ENCODE peak calls at places on chromosomes 5 and 9, in nine cellular contexts. One of them, this sample, is unnamed.

GRCh38 chr9:129320575-129321311 is 142.7 kb upstream of the IER5L start:
- DNase-seq in stimulated activated CD4-positive, alpha-beta T cell treated with anti-CD3 and anti-CD28 coated beads, Interleukin-1b, Interleukin-23, amount 100 ng/mL, for 48 hours: peak; percentile 42
- DNase-seq in SK-N-SH: peak; percentile 89
- DNase-seq in NCI-H82: no peak
- DNase-seq in NCI-H69: peak; percentile 80
- DNase-seq in T-helper 9 cell: peak; percentile 19
- DNase-seq in M059J: peak; percentile 77
- DNase-seq in heart right ventricle: peak; percentile 74
- DNase-seq in MV-4-11: peak; percentile 88
- DNase-seq in this sample: no peak

GRCh38 chr5:117800261-117800660 is 1188.1 kb downstream of the DTWD2 start:
- DNase-seq in NCI-H69: no peak
- DNase-seq in NCI-H82: no peak
- DNase-seq in MV-4-11: no peak
- DNase-seq in stimulated activated CD4-positive, alpha-beta T cell treated with anti-CD3 and anti-CD28 coated beads, Interleukin-1b, Interleukin-23, amount 100 ng/mL, for 48 hours: no peak
- DNase-seq in M059J: no peak
- DNase-seq in SK-N-SH: no peak
- DNase-seq in T-helper 9 cell: no peak
- DNase-seq in heart right ventricle: no peak
- DNase-seq in this sample: no peak

GRCh38 chr5:16666140-16666860 is 49.5 kb upstream of the RETREG1 start:
- DNase-seq in stimulated activated CD4-positive, alpha-beta T cell treated with anti-CD3 and anti-CD28 coated beads, Interleukin-1b, Interleukin-23, amount 100 ng/mL, for 48 hours: no peak
- DNase-seq in T-helper 9 cell: no peak
- DNase-seq in NCI-H69: no peak
- DNase-seq in SK-N-SH: no peak
- DNase-seq in MV-4-11: no peak
- DNase-seq in M059J: no peak
- DNase-seq in heart right ventricle: no peak
- DNase-seq in NCI-H82: no peak
- DNase-seq in this sample: no peak

GRCh38 chr5:141484499-141485304 is at the start of gene PCDHGC4:
- DNase-seq in heart right ventricle: no peak
- DNase-seq in T-helper 9 cell: no peak
- DNase-seq in MV-4-11: no peak
- DNase-seq in M059J: no peak
- DNase-seq in NCI-H69: peak; percentile 78
- DNase-seq in SK-N-SH: peak; percentile 91
- DNase-seq in NCI-H82: peak; percentile 66
- DNase-seq in stimulated activated CD4-positive, alpha-beta T cell treated with anti-CD3 and anti-CD28 coated beads, Interleukin-1b, Interleukin-23, amount 100 ng/mL, for 48 hours: no peak
- DNase-seq in this sample: no peak

GRCh38 chr5:139692605-139693340 is 44.6 kb downstream of the CXXC5 start:
- DNase-seq in stimulated activated CD4-positive, alpha-beta T cell treated with anti-CD3 and anti-CD28 coated beads, Interleukin-1b, Interleukin-23, amount 100 ng/mL, for 48 hours: no peak
- DNase-seq in MV-4-11: no peak
- DNase-seq in NCI-H82: peak; percentile 61
- DNase-seq in NCI-H69: no peak
- DNase-seq in T-helper 9 cell: no peak
- DNase-seq in SK-N-SH: peak; percentile 59
- DNase-seq in M059J: peak; percentile 55
- DNase-seq in heart right ventricle: no peak
- DNase-seq in this sample: no peak

GRCh38 chr9:93224591-93224990 is 40.7 kb downstream of the WNK2 start:
- DNase-seq in M059J: peak; percentile 38
- DNase-seq in T-helper 9 cell: no peak
- DNase-seq in MV-4-11: no peak
- DNase-seq in stimulated activated CD4-positive, alpha-beta T cell treated with anti-CD3 and anti-CD28 coated beads, Interleukin-1b, Interleukin-23, amount 100 ng/mL, for 48 hours: no peak
- DNase-seq in SK-N-SH: no peak
- DNase-seq in NCI-H82: no peak
- DNase-seq in NCI-H69: peak; percentile 93
- DNase-seq in heart right ventricle: no peak
- DNase-seq in this sample: no peak

GRCh38 chr5:181156758-181157157 is 9.4 kb downstream of the OR2V2 start:
- DNase-seq in NCI-H69: no peak
- DNase-seq in MV-4-11: no peak
- DNase-seq in SK-N-SH: no peak
- DNase-seq in M059J: no peak
- DNase-seq in heart right ventricle: no peak
- DNase-seq in T-helper 9 cell: no peak
- DNase-seq in NCI-H82: no peak
- DNase-seq in stimulated activated CD4-positive, alpha-beta T cell treated with anti-CD3 and anti-CD28 coated beads, Interleukin-1b, Interleukin-23, amount 100 ng/mL, for 48 hours: no peak
- DNase-seq in this sample: no peak

GRCh38 chr5:68290260-68290674 is 74.7 kb downstream of the PIK3R1 start:
- DNase-seq in MV-4-11: no peak
- DNase-seq in NCI-H69: peak; percentile 13
- DNase-seq in SK-N-SH: peak; percentile 60
- DNase-seq in NCI-H82: peak; percentile 70
- DNase-seq in stimulated activated CD4-positive, alpha-beta T cell treated with anti-CD3 and anti-CD28 coated beads, Interleukin-1b, Interleukin-23, amount 100 ng/mL, for 48 hours: no peak
- DNase-seq in M059J: peak; percentile 46
- DNase-seq in heart right ventricle: peak; percentile 41
- DNase-seq in T-helper 9 cell: no peak
- DNase-seq in this sample: no peak

GRCh38 chr9:7967093-7967827 is 167.7 kb upstream of the DMAC1 start:
- DNase-seq in heart right ventricle: no peak
- DNase-seq in NCI-H82: no peak
- DNase-seq in NCI-H69: no peak
- DNase-seq in SK-N-SH: no peak
- DNase-seq in MV-4-11: peak; percentile 84
- DNase-seq in M059J: no peak
- DNase-seq in stimulated activated CD4-positive, alpha-beta T cell treated with anti-CD3 and anti-CD28 coated beads, Interleukin-1b, Interleukin-23, amount 100 ng/mL, for 48 hours: no peak
- DNase-seq in T-helper 9 cell: no peak
- DNase-seq in this sample: no peak

GRCh38 chr5:72093231-72093630 is 14.0 kb upstream of the MAP1B start:
- DNase-seq in stimulated activated CD4-positive, alpha-beta T cell treated with anti-CD3 and anti-CD28 coated beads, Interleukin-1b, Interleukin-23, amount 100 ng/mL, for 48 hours: no peak
- DNase-seq in NCI-H69: no peak
- DNase-seq in T-helper 9 cell: no peak
- DNase-seq in M059J: peak; percentile 56
- DNase-seq in heart right ventricle: no peak
- DNase-seq in NCI-H82: no peak
- DNase-seq in SK-N-SH: no peak
- DNase-seq in MV-4-11: no peak
- DNase-seq in this sample: no peak

GRCh38 chr5:179162351-179163235 is 102.4 kb downstream of the ZNF354C start:
- DNase-seq in T-helper 9 cell: no peak
- DNase-seq in stimulated activated CD4-positive, alpha-beta T cell treated with anti-CD3 and anti-CD28 coated beads, Interleukin-1b, Interleukin-23, amount 100 ng/mL, for 48 hours: no peak
- DNase-seq in heart right ventricle: no peak
- DNase-seq in MV-4-11: no peak
- DNase-seq in SK-N-SH: no peak
- DNase-seq in NCI-H82: no peak
- DNase-seq in NCI-H69: no peak
- DNase-seq in M059J: no peak
- DNase-seq in this sample: no peak

GRCh38 chr5:138230981-138231589 is 18.0 kb upstream of the CDC23 start:
- DNase-seq in M059J: peak; percentile 76
- DNase-seq in stimulated activated CD4-positive, alpha-beta T cell treated with anti-CD3 and anti-CD28 coated beads, Interleukin-1b, Interleukin-23, amount 100 ng/mL, for 48 hours: no peak
- DNase-seq in SK-N-SH: no peak
- DNase-seq in MV-4-11: peak; percentile 29
- DNase-seq in heart right ventricle: peak; percentile 23
- DNase-seq in T-helper 9 cell: no peak
- DNase-seq in NCI-H82: peak; percentile 58
- DNase-seq in NCI-H69: peak; percentile 93
- DNase-seq in this sample: no peak

GRCh38 chr9:5621327-5621726 is 7.6 kb upstream of the RIC1 start:
- DNase-seq in M059J: peak; percentile 93
- DNase-seq in MV-4-11: no peak
- DNase-seq in T-helper 9 cell: no peak
- DNase-seq in heart right ventricle: no peak
- DNase-seq in stimulated activated CD4-positive, alpha-beta T cell treated with anti-CD3 and anti-CD28 coated beads, Interleukin-1b, Interleukin-23, amount 100 ng/mL, for 48 hours: no peak
- DNase-seq in SK-N-SH: no peak
- DNase-seq in NCI-H69: no peak
- DNase-seq in NCI-H82: no peak
- DNase-seq in this sample: no peak

GRCh38 chr5:37771731-37772130 is 68.1 kb downstream of the GDNF start:
- DNase-seq in M059J: peak; percentile 100
- DNase-seq in stimulated activated CD4-positive, alpha-beta T cell treated with anti-CD3 and anti-CD28 coated beads, Interleukin-1b, Interleukin-23, amount 100 ng/mL, for 48 hours: no peak
- DNase-seq in NCI-H82: no peak
- DNase-seq in MV-4-11: no peak
- DNase-seq in SK-N-SH: no peak
- DNase-seq in NCI-H69: no peak
- DNase-seq in T-helper 9 cell: no peak
- DNase-seq in heart right ventricle: no peak
- DNase-seq in this sample: no peak

GRCh38 chr5:98770911-98771322 is 2.5 kb upstream of the RGMB start:
- DNase-seq in MV-4-11: no peak
- DNase-seq in stimulated activated CD4-positive, alpha-beta T cell treated with anti-CD3 and anti-CD28 coated beads, Interleukin-1b, Interleukin-23, amount 100 ng/mL, for 48 hours: no peak
- DNase-seq in T-helper 9 cell: no peak
- DNase-seq in NCI-H69: peak; percentile 80
- DNase-seq in M059J: peak; percentile 64
- DNase-seq in heart right ventricle: no peak
- DNase-seq in NCI-H82: no peak
- DNase-seq in SK-N-SH: peak; percentile 20
- DNase-seq in this sample: no peak

GRCh38 chr5:150780816-150781221 is 2.3 kb downstream of the SMIM3 start:
- DNase-seq in stimulated activated CD4-positive, alpha-beta T cell treated with anti-CD3 and anti-CD28 coated beads, Interleukin-1b, Interleukin-23, amount 100 ng/mL, for 48 hours: peak; percentile 41
- DNase-seq in MV-4-11: peak; percentile 76
- DNase-seq in M059J: peak; percentile 70
- DNase-seq in NCI-H69: no peak
- DNase-seq in T-helper 9 cell: no peak
- DNase-seq in NCI-H82: no peak
- DNase-seq in SK-N-SH: no peak
- DNase-seq in heart right ventricle: no peak
- DNase-seq in this sample: no peak

GRCh38 chr5:136295914-136296313 is 69.4 kb downstream of the TRPC7 start:
- DNase-seq in stimulated activated CD4-positive, alpha-beta T cell treated with anti-CD3 and anti-CD28 coated beads, Interleukin-1b, Interleukin-23, amount 100 ng/mL, for 48 hours: no peak
- DNase-seq in NCI-H69: no peak
- DNase-seq in MV-4-11: peak; percentile 38
- DNase-seq in T-helper 9 cell: no peak
- DNase-seq in M059J: peak; percentile 6
- DNase-seq in heart right ventricle: no peak
- DNase-seq in NCI-H82: no peak
- DNase-seq in SK-N-SH: no peak
- DNase-seq in this sample: no peak

GRCh38 chr9:5566054-5566618 is 55.8 kb downstream of the PDCD1LG2 start:
- DNase-seq in M059J: no peak
- DNase-seq in NCI-H69: peak; percentile 19
- DNase-seq in SK-N-SH: no peak
- DNase-seq in heart right ventricle: no peak
- DNase-seq in T-helper 9 cell: no peak
- DNase-seq in MV-4-11: no peak
- DNase-seq in NCI-H82: no peak
- DNase-seq in stimulated activated CD4-positive, alpha-beta T cell treated with anti-CD3 and anti-CD28 coated beads, Interleukin-1b, Interleukin-23, amount 100 ng/mL, for 48 hours: no peak
- DNase-seq in this sample: no peak

GRCh38 chr9:68999393-69000105 is 14.4 kb downstream of the PRKACG start:
- DNase-seq in NCI-H82: peak; percentile 87
- DNase-seq in M059J: peak; percentile 65
- DNase-seq in NCI-H69: peak; percentile 93
- DNase-seq in heart right ventricle: peak; percentile 84
- DNase-seq in SK-N-SH: peak; percentile 59
- DNase-seq in T-helper 9 cell: peak; percentile 32
- DNase-seq in MV-4-11: peak; percentile 82
- DNase-seq in stimulated activated CD4-positive, alpha-beta T cell treated with anti-CD3 and anti-CD28 coated beads, Interleukin-1b, Interleukin-23, amount 100 ng/mL, for 48 hours: peak; percentile 65
- DNase-seq in this sample: peak; percentile 37

GRCh38 chr9:109258619-109259321 is 62.1 kb downstream of the EPB41L4B start:
- DNase-seq in stimulated activated CD4-positive, alpha-beta T cell treated with anti-CD3 and anti-CD28 coated beads, Interleukin-1b, Interleukin-23, amount 100 ng/mL, for 48 hours: no peak
- DNase-seq in NCI-H82: peak; percentile 11
- DNase-seq in MV-4-11: no peak
- DNase-seq in SK-N-SH: peak; percentile 44
- DNase-seq in NCI-H69: peak; percentile 87
- DNase-seq in T-helper 9 cell: no peak
- DNase-seq in M059J: no peak
- DNase-seq in heart right ventricle: no peak
- DNase-seq in this sample: no peak

GRCh38 chr5:149265559-149265958 is 6.1 kb upstream of the AFAP1L1 start:
- DNase-seq in NCI-H69: no peak
- DNase-seq in MV-4-11: peak; percentile 63
- DNase-seq in NCI-H82: peak; percentile 47
- DNase-seq in M059J: peak; percentile 56
- DNase-seq in stimulated activated CD4-positive, alpha-beta T cell treated with anti-CD3 and anti-CD28 coated beads, Interleukin-1b, Interleukin-23, amount 100 ng/mL, for 48 hours: no peak
- DNase-seq in SK-N-SH: peak; percentile 43
- DNase-seq in heart right ventricle: peak; percentile 60
- DNase-seq in T-helper 9 cell: no peak
- DNase-seq in this sample: no peak

GRCh38 chr5:41193462-41194166 is 19.7 kb downstream of the C6 start:
- DNase-seq in MV-4-11: no peak
- DNase-seq in NCI-H82: no peak
- DNase-seq in NCI-H69: peak; percentile 94
- DNase-seq in stimulated activated CD4-positive, alpha-beta T cell treated with anti-CD3 and anti-CD28 coated beads, Interleukin-1b, Interleukin-23, amount 100 ng/mL, for 48 hours: no peak
- DNase-seq in T-helper 9 cell: no peak
- DNase-seq in heart right ventricle: peak; percentile 97
- DNase-seq in SK-N-SH: no peak
- DNase-seq in M059J: peak; percentile 65
- DNase-seq in this sample: no peak

GRCh38 chr9:126471084-126471611 is 142.6 kb upstream of the LMX1B start:
- DNase-seq in MV-4-11: peak; percentile 100
- DNase-seq in M059J: peak; percentile 25
- DNase-seq in T-helper 9 cell: peak; percentile 67
- DNase-seq in NCI-H69: no peak
- DNase-seq in stimulated activated CD4-positive, alpha-beta T cell treated with anti-CD3 and anti-CD28 coated beads, Interleukin-1b, Interleukin-23, amount 100 ng/mL, for 48 hours: peak; percentile 86
- DNase-seq in NCI-H82: no peak
- DNase-seq in SK-N-SH: no peak
- DNase-seq in heart right ventricle: peak; percentile 50
- DNase-seq in this sample: no peak

GRCh38 chr9:136685216-136685615 is 2.0 kb downstream of the AGPAT2 start:
- DNase-seq in heart right ventricle: no peak
- DNase-seq in MV-4-11: no peak
- DNase-seq in SK-N-SH: no peak
- DNase-seq in stimulated activated CD4-positive, alpha-beta T cell treated with anti-CD3 and anti-CD28 coated beads, Interleukin-1b, Interleukin-23, amount 100 ng/mL, for 48 hours: no peak
- DNase-seq in T-helper 9 cell: no peak
- DNase-seq in NCI-H69: no peak
- DNase-seq in M059J: no peak
- DNase-seq in NCI-H82: no peak
- DNase-seq in this sample: no peak

GRCh38 chr5:142386151-142387021 is 61.6 kb upstream of the SPRY4 start:
- DNase-seq in NCI-H69: no peak
- DNase-seq in T-helper 9 cell: no peak
- DNase-seq in M059J: peak; percentile 22
- DNase-seq in stimulated activated CD4-positive, alpha-beta T cell treated with anti-CD3 and anti-CD28 coated beads, Interleukin-1b, Interleukin-23, amount 100 ng/mL, for 48 hours: no peak
- DNase-seq in NCI-H82: peak; percentile 65
- DNase-seq in MV-4-11: peak; percentile 56
- DNase-seq in SK-N-SH: no peak
- DNase-seq in heart right ventricle: no peak
- DNase-seq in this sample: no peak

GRCh38 chr5:53679261-53679660 is 118.8 kb downstream of the NDUFS4 start:
- DNase-seq in M059J: peak; percentile 19
- DNase-seq in NCI-H82: no peak
- DNase-seq in heart right ventricle: no peak
- DNase-seq in T-helper 9 cell: no peak
- DNase-seq in MV-4-11: no peak
- DNase-seq in stimulated activated CD4-positive, alpha-beta T cell treated with anti-CD3 and anti-CD28 coated beads, Interleukin-1b, Interleukin-23, amount 100 ng/mL, for 48 hours: no peak
- DNase-seq in SK-N-SH: no peak
- DNase-seq in NCI-H69: no peak
- DNase-seq in this sample: no peak

GRCh38 chr9:118170032-118170955 is 466.1 kb downstream of the TLR4 start:
- DNase-seq in NCI-H82: peak; percentile 88
- DNase-seq in T-helper 9 cell: no peak
- DNase-seq in NCI-H69: peak; percentile 92
- DNase-seq in SK-N-SH: peak; percentile 57
- DNase-seq in stimulated activated CD4-positive, alpha-beta T cell treated with anti-CD3 and anti-CD28 coated beads, Interleukin-1b, Interleukin-23, amount 100 ng/mL, for 48 hours: no peak
- DNase-seq in MV-4-11: no peak
- DNase-seq in heart right ventricle: peak; percentile 32
- DNase-seq in M059J: peak; percentile 66
- DNase-seq in this sample: no peak

GRCh38 chr5:180080670-180081280 is 9.2 kb upstream of the RNF130 start:
- DNase-seq in SK-N-SH: no peak
- DNase-seq in MV-4-11: no peak
- DNase-seq in M059J: no peak
- DNase-seq in heart right ventricle: no peak
- DNase-seq in NCI-H69: no peak
- DNase-seq in stimulated activated CD4-positive, alpha-beta T cell treated with anti-CD3 and anti-CD28 coated beads, Interleukin-1b, Interleukin-23, amount 100 ng/mL, for 48 hours: peak; percentile 49
- DNase-seq in NCI-H82: no peak
- DNase-seq in T-helper 9 cell: peak; percentile 10
- DNase-seq in this sample: no peak

GRCh38 chr9:134635431-134636141 is 6.0 kb upstream of the COL5A1 start:
- DNase-seq in SK-N-SH: no peak
- DNase-seq in stimulated activated CD4-positive, alpha-beta T cell treated with anti-CD3 and anti-CD28 coated beads, Interleukin-1b, Interleukin-23, amount 100 ng/mL, for 48 hours: no peak
- DNase-seq in NCI-H82: no peak
- DNase-seq in M059J: no peak
- DNase-seq in T-helper 9 cell: no peak
- DNase-seq in MV-4-11: no peak
- DNase-seq in NCI-H69: no peak
- DNase-seq in heart right ventricle: no peak
- DNase-seq in this sample: no peak

GRCh38 chr5:6393596-6394194 is 15.3 kb upstream of the MED10 start:
- DNase-seq in stimulated activated CD4-positive, alpha-beta T cell treated with anti-CD3 and anti-CD28 coated beads, Interleukin-1b, Interleukin-23, amount 100 ng/mL, for 48 hours: no peak
- DNase-seq in SK-N-SH: no peak
- DNase-seq in MV-4-11: no peak
- DNase-seq in NCI-H69: no peak
- DNase-seq in heart right ventricle: no peak
- DNase-seq in M059J: no peak
- DNase-seq in NCI-H82: no peak
- DNase-seq in T-helper 9 cell: no peak
- DNase-seq in this sample: no peak

GRCh38 chr5:172129174-172129764 is 58.8 kb downstream of the STK10 start:
- DNase-seq in stimulated activated CD4-positive, alpha-beta T cell treated with anti-CD3 and anti-CD28 coated beads, Interleukin-1b, Interleukin-23, amount 100 ng/mL, for 48 hours: no peak
- DNase-seq in heart right ventricle: no peak
- DNase-seq in M059J: no peak
- DNase-seq in NCI-H82: no peak
- DNase-seq in NCI-H69: no peak
- DNase-seq in T-helper 9 cell: no peak
- DNase-seq in MV-4-11: peak; percentile 27
- DNase-seq in SK-N-SH: no peak
- DNase-seq in this sample: no peak